ENCODE peak calls at places on chromosomes 11 and 22, in four cellular contexts. I is ACHN, O is AG04450, T is NCI-H345. Z is an unnamed sample.
A peak's percentile ranks its signal among the peaks of the same experiment; 100 is the strongest.

GRCh38 chr11:33775832-33776231 is 1.5 kb upstream of the FBXO3 start:
- DNase-seq in O (no peak), T (no peak), I (peak; percentile 59), Z (no peak)

GRCh38 chr11:68430384-68430783 is 30.2 kb upstream of the PPP6R3 start:
- DNase-seq in I (no peak), O (no peak), T (no peak), Z (no peak)

GRCh38 chr11:92393218-92393617 is 168.6 kb downstream of the FAT3 start:
- DNase-seq in T (no peak), O (no peak), I (no peak), Z (no peak)

GRCh38 chr11:64874308-64874707 is 4.1 kb downstream of the EHD1 start:
- DNase-seq in T (no peak), O (no peak), I (no peak), Z (no peak)

GRCh38 chr22:27880778-27881394 is 38.2 kb downstream of the PITPNB start:
- DNase-seq in T (peak; percentile 33), O (peak; percentile 72), I (peak; percentile 63), Z (peak; percentile 79)

GRCh38 chr11:30585892-30586250 is 282 bp downstream of the MPPED2 start:
- DNase-seq in T (no peak), O (no peak), I (no peak), Z (no peak)

GRCh38 chr11:68954970-68955958 is 25.5 kb downstream of the MRGPRD start:
- DNase-seq in I (no peak), O (no peak), T (no peak), Z (no peak)

GRCh38 chr22:29689872-29690213 is 30.0 kb upstream of the CABP7 start:
- DNase-seq in I (peak; percentile 29), O (peak; percentile 16), T (peak; percentile 57), Z (peak; percentile 28)

GRCh38 chr22:48705917-48706605 is 1121.6 kb downstream of the BRD1 start:
- DNase-seq in T (no peak), O (no peak), I (no peak), Z (no peak)

GRCh38 chr11:75476716-75477613 is 44.0 kb upstream of the KLHL35 start:
- DNase-seq in O (no peak), I (no peak), T (peak; percentile 53), Z (no peak)

GRCh38 chr11:44894217-44894617 is 56.5 kb downstream of the TP53I11 start:
- DNase-seq in O (peak; percentile 53), T (peak; percentile 56), I (peak; percentile 54), Z (peak; percentile 13)

GRCh38 chr11:67032830-67033555 is 10.1 kb downstream of the SYT12 start:
- DNase-seq in O (peak; percentile 75), I (peak; percentile 65), T (no peak), Z (peak; percentile 80)

GRCh38 chr11:124669193-124669592 is 4.3 kb downstream of the SIAE start:
- DNase-seq in I (peak; percentile 47), O (no peak), T (peak; percentile 28), Z (peak; percentile 31)

GRCh38 chr22:31607696-31608095 is 54.3 kb downstream of the PISD start:
- DNase-seq in O (no peak), I (no peak), T (no peak), Z (no peak)

GRCh38 chr22:31488988-31489617 is 539 bp downstream of the EIF4ENIF1 start:
- DNase-seq in I (peak; percentile 29), T (no peak), O (no peak), Z (peak; percentile 14)

GRCh38 chr11:111635706-111636045 is 33.4 kb downstream of the SIK2 start:
- DNase-seq in I (peak; percentile 30), T (peak; percentile 54), O (peak; percentile 29), Z (peak; percentile 82)

GRCh38 chr11:10784229-10785145 is 24.2 kb downstream of the EIF4G2 start:
- DNase-seq in T (peak; percentile 80), I (no peak), O (no peak), Z (no peak)

GRCh38 chr11:79471071-79471470 is 30.2 kb upstream of the TENM4 start:
- DNase-seq in I (no peak), T (no peak), O (no peak), Z (no peak)

GRCh38 chr11:66207816-66208215 is 60.6 kb upstream of the RAB1B start:
- DNase-seq in T (no peak), O (no peak), I (no peak), Z (no peak)

GRCh38 chr11:4433852-4434251 is 15.2 kb upstream of the OR52K2 start:
- DNase-seq in I (no peak), T (no peak), O (no peak), Z (no peak)

GRCh38 chr22:47192651-47193437 is 430.4 kb downstream of the TBC1D22A start:
- DNase-seq in I (no peak), T (no peak), O (no peak), Z (no peak)

GRCh38 chr11:316031-316701 is 2.3 kb downstream of the IFITM1 start:
- DNase-seq in I (no peak), O (no peak), T (no peak), Z (no peak)

GRCh38 chr22:28909375-28909774 is 26.0 kb downstream of the ZNRF3 start:
- DNase-seq in T (no peak), O (no peak), I (no peak), Z (no peak)

GRCh38 chr22:30755760-30756124 is 61.1 kb downstream of the OSBP2 start:
- DNase-seq in T (no peak), I (no peak), O (no peak), Z (no peak)

Z was measured in fibroblast of gingiva.